ENCODE peak calls at places on chromosomes 4 and X, in five cellular contexts. Q, P, K, X and Z are unnamed samples.

GRCh38 chrX:24294619-24295018 is 19.2 kb downstream of the SUPT20HL2 start:
- DNase-seq in Q (no peak), P (no peak), K (no peak), X (peak; percentile 22), Z (no peak)

GRCh38 chrX:13110427-13111324 is 66.3 kb upstream of the FAM9C start:
- DNase-seq in Q (peak; percentile 96), P (no peak), K (peak; percentile 80), X (peak; percentile 95), Z (no peak)

GRCh38 chrX:150983526-150984163 is 510 bp downstream of the HMGB3 start:
- DNase-seq in Q (no peak), P (no peak), K (no peak), X (no peak), Z (no peak)

GRCh38 chr4:1047106-1047975 is 35.9 kb downstream of the FGFRL1 start:
- DNase-seq in Q (no peak), P (no peak), K (peak; percentile 81), X (no peak), Z (peak; percentile 68)

GRCh38 chr4:19728773-19729172 is 522.9 kb upstream of the SLIT2 start:
- DNase-seq in Q (peak; percentile 60), P (no peak), K (no peak), X (peak; percentile 26), Z (no peak)

GRCh38 chrX:70262952-70263567 is 3.1 kb upstream of the P2RY4 start:
- DNase-seq in Q (peak; percentile 8), P (no peak), K (no peak), X (peak; percentile 20), Z (no peak)

GRCh38 chrX:47687249-47687648 is 28.3 kb upstream of the UXT start:
- DNase-seq in Q (no peak), P (no peak), K (no peak), X (no peak), Z (no peak)

GRCh38 chr4:71974681-71975080 is 57.1 kb upstream of the NPFFR2 start:
- DNase-seq in Q (peak; percentile 85), P (no peak), K (no peak), X (peak; percentile 11), Z (no peak)

DNA sequence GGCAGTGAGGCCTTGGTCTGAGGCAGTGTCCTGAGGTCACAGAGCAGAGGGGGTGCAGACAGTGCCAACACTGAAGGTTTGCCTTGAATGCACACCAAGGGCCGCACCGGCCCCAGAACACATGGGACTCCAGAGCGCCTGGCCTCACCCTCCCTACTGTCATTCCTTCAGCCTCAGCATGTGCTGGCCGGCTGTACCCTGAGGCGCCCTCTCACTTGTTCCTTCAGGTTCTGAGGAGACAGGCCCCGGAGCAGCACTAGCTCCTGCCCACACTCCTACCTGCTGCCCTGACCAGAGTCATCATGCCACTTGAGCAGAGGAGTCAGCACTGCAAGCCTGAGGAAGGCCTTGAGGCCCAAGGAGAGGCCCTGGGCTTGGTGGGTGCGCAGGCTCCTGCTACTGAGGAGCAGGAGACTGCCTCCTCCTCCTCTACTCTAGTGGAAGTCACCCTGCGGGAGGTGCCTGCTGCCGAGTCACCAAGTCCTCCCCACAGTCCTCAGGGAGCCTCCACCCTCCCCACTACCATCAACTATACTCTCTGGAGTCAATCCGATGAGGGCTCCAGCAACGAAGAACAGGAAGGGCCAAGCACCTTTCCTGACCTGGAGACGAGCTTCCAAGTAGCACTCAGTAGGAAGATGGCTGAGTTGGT is 2.4 kb downstream of the MAGEA12 start:
- DNase-seq in Q (no peak), P (no peak), K (peak; percentile 40), X (no peak), Z (no peak)
- TF ChIP-seq CTCF in Q (no peak), P (no peak), K (no peak), X (no peak), Z (no peak)

GRCh38 chrX:49190783-49191032 is 4.5 kb upstream of the PRICKLE3 start:
- DNase-seq in Q (no peak), P (no peak), K (no peak), X (no peak), Z (no peak)
- H3K4me3 ChIP-seq in Q (peak overlapping the region; percentile 33), P (peak overlapping the region; percentile 53), K (peak overlapping the region; percentile 32), X (peak overlapping the region; percentile 50), Z (peak overlapping the region; percentile 45)

DNA sequence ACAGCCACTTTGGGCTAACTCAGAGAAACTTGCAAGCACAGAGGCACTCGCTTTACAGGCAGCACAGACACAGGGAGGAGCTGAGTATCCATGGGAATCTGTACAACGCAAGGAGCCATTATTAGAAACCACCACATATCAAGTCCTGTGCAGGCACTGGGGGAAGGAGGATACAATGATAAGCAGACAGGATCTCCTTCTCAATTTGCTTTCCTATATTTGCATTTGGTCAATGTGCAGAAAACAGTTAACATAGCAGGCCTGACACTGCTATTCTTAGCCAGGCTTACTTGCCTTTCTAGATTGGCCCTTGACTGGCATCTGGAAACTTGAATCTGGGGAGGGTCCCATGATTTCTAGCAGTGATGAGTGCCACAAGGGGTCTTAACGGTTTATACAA is 65.8 kb downstream of the TEC start:
- DNase-seq in Q (no peak), P (no peak), K (no peak), X (no peak), Z (no peak)
- H3K27ac ChIP-seq in Q (no peak overlapping the region), P (no peak overlapping the region), K (no peak overlapping the region), X (no peak overlapping the region), Z (no peak overlapping the region)

GRCh38 chrX:67004451-67004850 is 365.6 kb upstream of the EDA2R start:
- DNase-seq in Q (no peak), P (no peak), K (no peak), X (no peak), Z (no peak)
- TF ChIP-seq CTCF in Q (no peak), P (no peak), K (no peak), X (no peak), Z (no peak)

DNA sequence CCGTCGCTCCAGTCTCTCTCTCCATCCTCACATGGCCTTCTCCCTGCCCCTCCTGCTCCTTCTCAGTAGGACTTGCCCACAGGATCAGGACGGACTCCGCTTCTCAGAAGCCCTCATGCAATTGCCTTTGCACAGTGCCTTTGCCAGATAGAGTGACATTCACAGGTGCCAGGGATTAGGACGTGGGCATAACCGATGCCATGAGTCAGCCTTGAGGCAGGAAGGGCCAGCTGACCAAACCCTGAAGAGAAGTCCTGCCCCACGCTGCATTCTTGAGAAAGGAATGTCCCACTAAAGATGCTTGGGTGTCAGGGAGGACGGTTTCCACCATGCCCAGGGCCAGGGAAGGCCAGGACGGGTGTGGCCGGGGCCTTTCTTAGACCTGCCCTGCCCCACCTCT is 6.6 kb upstream of the GRPEL1 start:
- DNase-seq in Q (no peak), P (no peak), K (no peak), X (no peak), Z (no peak)
- H3K4me3 ChIP-seq in Q (no peak overlapping the region), P (no peak overlapping the region), K (no peak overlapping the region), X (no peak overlapping the region), Z (no peak overlapping the region)

GRCh38 chr4:113497154-113497553 is 264.4 kb downstream of the CAMK2D start:
- DNase-seq in Q (peak; percentile 45), P (no peak), K (no peak), X (no peak), Z (no peak)

GRCh38 chr4:113496698-113497097 is 264.8 kb downstream of the CAMK2D start:
- DNase-seq in Q (no peak), P (no peak), K (no peak), X (no peak), Z (no peak)

GRCh38 chr4:113502476-113502875 is 259.1 kb downstream of the CAMK2D start:
- DNase-seq in Q (no peak), P (no peak), K (no peak), X (no peak), Z (no peak)

GRCh38 chr4:113499696-113500095 is 261.8 kb downstream of the CAMK2D start:
- DNase-seq in Q (peak; percentile 89), P (no peak), K (no peak), X (peak; percentile 65), Z (no peak)

DNA sequence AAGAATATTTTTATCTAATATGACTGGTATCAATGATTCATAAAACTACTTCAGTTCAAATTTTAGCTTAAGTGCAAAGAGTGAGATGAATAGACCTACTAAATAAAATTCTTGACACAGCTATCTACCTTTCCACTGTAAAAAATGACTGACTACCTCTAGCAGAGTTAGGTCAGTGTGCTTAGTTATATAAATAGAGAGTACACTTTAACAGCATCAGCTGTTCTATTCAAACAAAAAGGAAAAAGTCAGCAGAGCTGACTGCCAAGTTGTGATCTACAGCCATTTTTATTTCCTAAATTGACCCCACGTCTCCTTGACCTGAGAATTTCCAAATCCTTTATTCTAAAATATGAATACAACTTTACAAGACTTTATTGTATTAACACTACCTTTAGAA is 262.4 kb downstream of the CAMK2D start:
- DNase-seq in Q (no peak), P (no peak), K (no peak), X (no peak), Z (no peak)
- H3K27ac ChIP-seq in Q (no peak overlapping the region), P (no peak overlapping the region), K (no peak overlapping the region), X (no peak overlapping the region), Z (no peak overlapping the region)

GRCh38 chrX:52263417-52263816 is 78.7 kb downstream of the MAGED4 start:
- DNase-seq in Q (no peak), P (no peak), K (no peak), X (no peak), Z (no peak)
- TF ChIP-seq CTCF in Q (no peak), P (no peak), K (no peak), X (no peak), Z (no peak)

GRCh38 chr4:109433281-109434006 is at the start of gene SEC24B:
- DNase-seq in Q (peak; percentile 57), P (peak; percentile 80), K (peak; percentile 98), X (peak; percentile 73), Z (peak; percentile 89)
- H3K4me3 ChIP-seq in Q (peak within 1 kb of the TSS; percentile 79), P (peak within 1 kb of the TSS; percentile 72), K (peak within 1 kb of the TSS; percentile 92), X (peak within 1 kb of the TSS; percentile 73), Z (peak within 1 kb of the TSS; percentile 96)

GRCh38 chr4:151174784-151175183 is 75.4 kb downstream of the RPS3A start:
- DNase-seq in Q (no peak), P (no peak), K (no peak), X (no peak), Z (no peak)
- H3K27ac ChIP-seq in Q (no peak overlapping the region), P (no peak overlapping the region), K (no peak overlapping the region), X (no peak overlapping the region), Z (no peak overlapping the region)